ENCODE peak calls at places on chromosomes 3 and 15, in ten cellular contexts. C is HFF-Myc, H is WERI-Rb-1, J is BJ, N is fibroblast of mammary gland, R is IMR-90, Z is GM06990, W is testis, V is AG09309, O is A549. K is an unnamed sample.

GRCh38 chr15:25965326-25965725 is 102.2 kb upstream of the ATP10A start:
- DNase-seq in C (no peak), H (no peak), J (no peak), N (no peak), R (no peak), Z (no peak), W (no peak), V (no peak), O (no peak), K (no peak)

GRCh38 chr3:156581954-156582353 is 27.0 kb upstream of the SSR3 start:
- DNase-seq in C (no peak), H (no peak), J (no peak), N (no peak), R (no peak), Z (no peak), W (no peak), V (no peak), O (no peak), K (no peak)

GRCh38 chr3:186166491-186167288 is 57.8 kb upstream of the ETV5 start:
- DNase-seq in C (no peak), H (no peak), J (no peak), N (no peak), R (no peak), Z (no peak), W (no peak), V (no peak), O (no peak), K (no peak)

GRCh38 chr3:152591448-152592003 is 243.4 kb upstream of the P2RY1 start:
- DNase-seq in C (no peak), H (no peak), J (no peak), N (no peak), R (no peak), Z (no peak), W (no peak), V (no peak), O (no peak), K (no peak)

GRCh38 chr3:33989229-33989628 is 190.8 kb downstream of the PDCD6IP start:
- DNase-seq in C (no peak), H (peak), J (no peak), N (no peak), R (no peak), Z (no peak), W (no peak), V (no peak), O (no peak), K (no peak)

GRCh38 chr15:31262901-31263671 is 63.5 kb upstream of the KLF13 start:
- DNase-seq in C (no peak), H (no peak), J (no peak), N (peak), R (peak), Z (peak), W (peak), V (peak), O (no peak), K (no peak)

GRCh38 chr15:68619303-68619698 is 40.5 kb downstream of the CORO2B start:
- DNase-seq in C (no peak), H (no peak), J (no peak), N (no peak), R (no peak), Z (no peak), W (no peak), V (no peak), O (no peak), K (no peak)

GRCh38 chr3:129521702-129522101 is 6.7 kb upstream of the RHO start:
- DNase-seq in C (no peak), H (no peak), J (no peak), N (no peak), R (no peak), Z (no peak), W (no peak), V (no peak), O (no peak), K (no peak)

GRCh38 chr15:77251662-77252061 is 168.2 kb downstream of the PEAK1 start:
- DNase-seq in C (no peak), H (no peak), J (no peak), N (peak), R (peak), Z (no peak), W (no peak), V (no peak), O (no peak), K (no peak)

GRCh38 chr15:74573987-74574386 is 33.0 kb downstream of the ARID3B start:
- DNase-seq in C (no peak), H (no peak), J (no peak), N (peak), R (peak), Z (no peak), W (no peak), V (no peak), O (no peak), K (no peak)

GRCh38 chr15:61206767-61207166 is 22.3 kb downstream of the RORA start:
- DNase-seq in C (no peak), H (no peak), J (no peak), N (no peak), R (no peak), Z (no peak), W (no peak), V (no peak), O (no peak), K (no peak)

GRCh38 chr15:65303687-65304392 is 637 bp upstream of the RNU5B-1 start:
- DNase-seq in C (no peak), H (peak), J (no peak), N (peak), R (peak), Z (no peak), W (peak), V (no peak), O (peak), K (peak)

GRCh38 chr15:60804986-60805949 is 326.3 kb upstream of the ICE2 start:
- DNase-seq in C (no peak), H (no peak), J (no peak), N (peak), R (peak), Z (no peak), W (no peak), V (peak), O (peak), K (no peak)

GRCh38 chr3:50299929-50300680 is 900 bp upstream of the HYAL3 start:
- DNase-seq in C (no peak), H (no peak), J (no peak), N (peak), R (peak), Z (no peak), W (no peak), V (no peak), O (no peak), K (no peak)

GRCh38 chr3:115999598-115999997 is 376.3 kb downstream of the GAP43 start:
- DNase-seq in C (no peak), H (no peak), J (no peak), N (no peak), R (peak), Z (no peak), W (no peak), V (no peak), O (no peak), K (no peak)

GRCh38 chr3:183369117-183369516 is 59.3 kb downstream of the MCF2L2 start:
- DNase-seq in C (no peak), H (no peak), J (no peak), N (no peak), R (no peak), Z (no peak), W (no peak), V (no peak), O (no peak), K (no peak)

GRCh38 chr15:55196011-55196410 is 730 bp downstream of the RSL24D1 start:
- DNase-seq in C (no peak), H (no peak), J (no peak), N (no peak), R (peak), Z (no peak), W (no peak), V (no peak), O (no peak), K (peak)

GRCh38 chr15:28960979-28961378 is 75.2 kb downstream of the APBA2 start:
- DNase-seq in C (peak), H (no peak), J (no peak), N (peak), R (peak), Z (no peak), W (no peak), V (peak), O (peak), K (peak)

GRCh38 chr3:187678869-187679268 is 8.7 kb upstream of the SST start:
- DNase-seq in C (peak), H (peak), J (no peak), N (peak), R (peak), Z (no peak), W (peak), V (no peak), O (peak), K (peak)

GRCh38 chr3:65024148-65024547 is 336.3 kb upstream of the ADAMTS9 start:
- DNase-seq in C (no peak), H (no peak), J (no peak), N (no peak), R (no peak), Z (no peak), W (no peak), V (no peak), O (no peak), K (no peak)

GRCh38 chr3:90092994-90093393 is 985.6 kb downstream of the EPHA3 start:
- DNase-seq in C (no peak), H (no peak), J (no peak), N (peak), R (peak), Z (no peak), W (no peak), V (no peak), O (peak), K (peak)

GRCh38 chr3:15976524-15976923 is 178.7 kb upstream of the ANKRD28 start:
- DNase-seq in C (no peak), H (no peak), J (no peak), N (no peak), R (no peak), Z (no peak), W (no peak), V (no peak), O (no peak), K (no peak)

GRCh38 chr3:105730973-105731372 is 137.8 kb downstream of the CBLB start:
- DNase-seq in C (no peak), H (no peak), J (no peak), N (peak), R (no peak), Z (peak), W (no peak), V (no peak), O (no peak), K (no peak)

GRCh38 chr3:50236484-50237132 is 604 bp downstream of the GNAI2 start:
- DNase-seq in C (no peak), H (no peak), J (no peak), N (no peak), R (no peak), Z (no peak), W (no peak), V (no peak), O (no peak), K (no peak)

GRCh38 chr3:126103121-126104027 is 19.4 kb upstream of the SLC41A3 start:
- DNase-seq in C (no peak), H (no peak), J (no peak), N (no peak), R (no peak), Z (no peak), W (peak), V (no peak), O (no peak), K (no peak)

GRCh38 chr3:126100688-126101301 is 16.9 kb upstream of the SLC41A3 start:
- DNase-seq in C (no peak), H (no peak), J (peak), N (peak), R (peak), Z (no peak), W (no peak), V (peak), O (no peak), K (peak)

GRCh38 chr3:126102530-126102951 is 18.6 kb upstream of the SLC41A3 start:
- DNase-seq in C (no peak), H (no peak), J (no peak), N (peak), R (peak), Z (no peak), W (peak), V (peak), O (no peak), K (no peak)

GRCh38 chr3:126101521-126101982 is 17.6 kb upstream of the SLC41A3 start:
- DNase-seq in C (no peak), H (no peak), J (no peak), N (no peak), R (no peak), Z (no peak), W (no peak), V (no peak), O (no peak), K (no peak)

DNA sequence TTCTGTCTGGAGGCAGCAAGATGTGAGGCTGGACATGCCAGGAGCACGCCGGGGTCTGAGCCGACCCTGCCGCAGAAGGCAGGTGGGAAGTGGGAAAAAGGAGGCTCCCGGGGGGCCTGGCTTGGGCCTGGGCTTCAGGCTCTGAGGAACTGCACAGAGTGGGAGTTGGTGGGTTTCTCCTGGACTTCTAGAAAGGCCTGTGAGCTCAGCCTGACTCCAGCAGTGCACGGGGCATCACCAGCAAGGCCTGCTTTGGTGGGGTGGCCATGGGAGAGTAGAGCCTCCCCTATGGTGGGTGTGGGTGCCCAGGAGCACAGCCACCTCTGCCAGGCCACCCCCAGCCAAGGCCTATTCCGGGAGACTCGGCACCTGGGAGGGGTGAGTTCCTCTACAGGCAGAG is 18.1 kb upstream of the SLC41A3 start:
- DNase-seq in C (no peak), H (no peak), J (no peak), N (no peak), R (no peak), Z (no peak), W (no peak), V (no peak), O (no peak), K (no peak)
- TF ChIP-seq CTCF in C (no peak), H (no peak), J (no peak), N (no peak), R (no peak), Z (no peak), W (no peak), V (no peak), O (no peak), K (no peak)

DNA sequence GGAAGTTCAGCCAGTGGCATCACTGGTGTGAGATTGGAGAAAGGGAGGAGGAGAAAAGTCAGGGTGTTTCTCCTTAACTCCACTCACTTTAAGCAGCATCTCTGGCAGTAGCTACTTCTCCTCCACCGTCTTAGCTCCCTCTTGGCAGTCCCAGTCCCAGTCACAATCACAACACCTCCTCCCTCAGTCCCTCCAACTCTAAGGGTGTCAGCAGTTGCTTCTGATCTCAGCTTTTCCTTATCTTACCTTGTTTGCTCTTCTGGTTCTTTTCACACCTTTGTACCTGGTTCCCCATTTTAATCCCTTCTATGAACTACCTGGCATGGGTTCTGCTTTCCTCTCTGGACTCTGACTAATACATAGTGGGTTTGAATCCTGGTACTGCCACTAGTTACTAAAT is 188.3 kb upstream of the CTDSPL start:
- DNase-seq in C (no peak), H (no peak), J (no peak), N (no peak), R (no peak), Z (no peak), W (no peak), V (no peak), O (no peak), K (no peak)
- H3K4me3 ChIP-seq in C (no peak), H (no peak), J (no peak), N (no peak), R (no peak), Z (no peak), W (no peak), V (no peak), O (no peak), K (no peak)

GRCh38 chr3:185084402-185084801 is 68.5 kb downstream of the C3orf70 start:
- DNase-seq in C (no peak), H (no peak), J (no peak), N (no peak), R (no peak), Z (no peak), W (no peak), V (no peak), O (no peak), K (no peak)

GRCh38 chr3:185082829-185083228 is 70.0 kb downstream of the C3orf70 start:
- DNase-seq in C (no peak), H (no peak), J (no peak), N (no peak), R (no peak), Z (no peak), W (no peak), V (no peak), O (no peak), K (no peak)

GRCh38 chr3:185087419-185087818 is 65.4 kb downstream of the C3orf70 start:
- DNase-seq in C (no peak), H (no peak), J (no peak), N (no peak), R (no peak), Z (no peak), W (no peak), V (no peak), O (no peak), K (no peak)

GRCh38 chr3:185082149-185082548 is 70.7 kb downstream of the C3orf70 start:
- DNase-seq in C (no peak), H (peak), J (no peak), N (no peak), R (peak), Z (no peak), W (no peak), V (no peak), O (no peak), K (no peak)

DNA sequence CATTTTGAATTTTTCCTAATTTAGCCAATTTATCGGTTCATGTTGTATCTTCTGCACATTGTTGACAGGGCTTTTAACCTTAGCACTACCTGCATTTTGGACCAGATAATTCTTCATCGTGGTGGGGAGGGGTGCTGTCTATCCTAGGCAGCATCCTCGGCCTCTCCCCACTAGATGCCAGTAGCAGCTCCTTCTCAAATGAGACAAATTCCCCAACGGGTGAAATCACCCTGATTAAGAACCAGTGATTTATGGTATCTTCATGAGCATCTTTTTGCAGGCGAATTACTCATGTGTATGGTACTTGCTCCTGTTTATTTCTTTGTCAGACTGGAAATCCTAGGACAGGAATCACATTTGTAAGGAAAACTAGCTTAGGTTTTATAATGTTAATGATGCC is 68.0 kb downstream of the C3orf70 start:
- DNase-seq in C (no peak), H (peak), J (peak), N (peak), R (peak), Z (no peak), W (no peak), V (peak), O (no peak), K (peak)
- TF ChIP-seq CTCF in C (no peak), H (peak), J (peak), N (no peak), R (peak), Z (no peak), W (no peak), V (peak), O (no peak), K (peak)

DNA sequence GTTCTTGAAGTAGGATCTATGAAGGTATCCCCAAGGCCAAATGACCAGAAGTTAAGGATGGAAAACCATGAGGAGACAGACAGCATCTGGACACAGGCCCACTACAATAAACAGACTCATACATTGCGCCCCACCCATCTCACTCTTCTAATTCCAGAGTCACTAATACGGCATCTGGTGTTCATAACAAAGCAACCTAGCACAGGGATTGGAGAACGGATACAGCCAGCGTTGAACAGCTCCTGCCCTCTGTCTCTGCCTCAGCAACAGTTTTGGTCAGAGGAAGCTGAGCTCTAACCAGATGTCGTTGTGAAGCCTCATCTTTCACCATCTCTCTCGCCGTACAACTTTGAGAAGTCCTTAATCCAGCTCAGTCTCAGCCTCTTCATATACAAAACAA is 44.5 kb upstream of the CCDC80 start:
- DNase-seq in C (peak), H (no peak), J (peak), N (peak), R (peak), Z (no peak), W (no peak), V (peak), O (no peak), K (peak)
- H3K4me3 ChIP-seq in C (no peak), H (no peak), J (no peak), N (no peak), R (no peak), Z (no peak), W (no peak), V (no peak), O (no peak), K (no peak)

DNA sequence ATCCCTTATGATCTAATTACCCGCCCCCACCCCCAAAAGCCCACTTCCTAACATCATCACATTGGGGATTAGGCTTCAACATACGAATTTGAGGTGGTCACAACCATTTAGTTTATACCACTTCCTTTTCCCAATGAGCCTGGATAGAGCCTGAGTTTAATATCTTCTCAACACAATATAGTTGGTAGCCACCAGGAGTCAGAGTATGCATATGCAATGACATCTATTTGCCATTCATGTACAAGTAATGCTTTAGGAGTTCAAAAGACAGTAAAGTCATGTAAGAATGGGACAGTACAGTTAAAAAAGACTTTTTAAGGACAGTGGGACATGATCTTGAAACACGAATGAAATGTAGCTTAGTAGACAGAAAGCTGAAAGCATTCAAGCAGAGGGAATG is 172.4 kb downstream of the DCLK3 start:
- DNase-seq in C (no peak), H (no peak), J (no peak), N (peak), R (peak), Z (no peak), W (no peak), V (peak), O (peak), K (peak)
- TF ChIP-seq CTCF in C (no peak), H (no peak), J (peak), N (peak), R (peak), Z (no peak), W (no peak), V (peak), O (peak), K (peak)

GRCh38 chr15:84715442-84716035 is 400 bp downstream of the SEC11A start:
- DNase-seq in C (no peak), H (peak), J (no peak), N (peak), R (peak), Z (no peak), W (peak), V (no peak), O (peak), K (peak)

GRCh38 chr15:84714816-84715215 is 1.1 kb downstream of the SEC11A start:
- DNase-seq in C (no peak), H (no peak), J (no peak), N (no peak), R (no peak), Z (no peak), W (no peak), V (no peak), O (no peak), K (no peak)

GRCh38 chr15:84716036-84716732 is at the start of gene SEC11A:
- DNase-seq in C (peak), H (peak), J (peak), N (peak), R (peak), Z (peak), W (peak), V (peak), O (peak), K (peak)

DNA sequence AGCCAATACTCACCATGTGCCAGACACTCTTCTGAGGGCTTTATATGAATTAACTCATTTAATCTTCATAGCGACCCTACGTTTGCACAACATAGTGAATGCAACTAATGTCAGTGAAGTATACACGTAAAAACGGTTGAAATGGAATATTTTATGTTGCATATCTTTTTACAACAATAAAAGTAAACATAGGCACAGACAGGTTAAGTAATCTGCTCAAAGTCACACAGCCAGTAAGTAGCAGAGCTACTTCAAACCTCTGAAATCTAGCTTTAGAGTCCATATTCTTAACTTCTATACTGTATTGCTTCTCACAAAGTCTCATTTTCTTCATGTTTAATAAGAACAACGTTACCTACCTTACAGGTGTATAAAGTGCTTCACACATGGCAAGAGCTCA is 1.6 kb downstream of the SEC11A start:
- DNase-seq in C (no peak), H (no peak), J (no peak), N (no peak), R (no peak), Z (no peak), W (no peak), V (no peak), O (no peak), K (no peak)
- H3K4me3 ChIP-seq in C (peak), H (peak), J (peak), N (peak), R (no peak), Z (peak), W (no peak), V (peak), O (peak), K (peak)

GRCh38 chr3:12822725-12823373 is 18.5 kb downstream of the RPL32 start:
- DNase-seq in C (no peak), H (no peak), J (no peak), N (peak), R (peak), Z (no peak), W (no peak), V (no peak), O (peak), K (peak)
- TF ChIP-seq CTCF in C (peak), H (peak), J (peak), N (peak), R (peak), Z (peak), W (no peak), V (peak), O (peak), K (peak)

K was measured in fibroblast of villous mesenchyme.